ENCODE peak calls at places on chromosomes 6 and 20, in seven cellular contexts. T is IMR-90, K is mesenchymal stem cell, W is mesendoderm, I is H9, O is trophoblast cell, E is H1. Y is an unnamed sample.

GRCh38 chr6:5518936-5519491 is 257.7 kb downstream of the FARS2 start:
- DNase-seq in W (no peak), E (no peak), K (peak), O (no peak), T (no peak), I (no peak), Y (no peak)

GRCh38 chr6:71181565-71181964 is 107.0 kb upstream of the OGFRL1 start:
- DNase-seq in O (peak), K (peak), I (peak), E (peak), T (peak), W (peak), Y (peak)

GRCh38 chr6:118403036-118403435 is 145.1 kb upstream of the PLN start:
- DNase-seq in W (no peak), K (no peak), E (no peak), O (no peak), I (no peak), T (peak), Y (no peak)

GRCh38 chr6:14540276-14540675 is 422.7 kb downstream of the CD83 start:
- DNase-seq in K (no peak), T (peak), O (peak), W (no peak), I (no peak), E (no peak), Y (no peak)

GRCh38 chr20:25507385-25508082 is 77.8 kb downstream of the NINL start:
- DNase-seq in O (no peak), E (no peak), T (no peak), I (no peak), K (no peak), W (no peak), Y (no peak)

GRCh38 chr6:19322691-19323470 is 514.3 kb upstream of the ID4 start:
- DNase-seq in O (no peak), K (no peak), E (no peak), W (no peak), I (no peak), T (no peak), Y (no peak)

GRCh38 chr6:157770946-157771345 is 52.1 kb upstream of the SNX9 start:
- DNase-seq in O (no peak), E (no peak), K (no peak), W (no peak), I (no peak), T (peak), Y (no peak)

GRCh38 chr6:105259912-105260889 is 80.4 kb upstream of the POPDC3 start:
- DNase-seq in E (no peak), K (no peak), T (no peak), O (no peak), I (no peak), W (peak), Y (peak)

GRCh38 chr20:49916146-49917002 is 1.0 kb upstream of the SPATA2 start:
- DNase-seq in E (no peak), O (peak), W (peak), K (peak), T (peak), I (no peak), Y (no peak)

GRCh38 chr6:62283828-62284411 is 2.1 kb downstream of the KHDRBS2 start:
- DNase-seq in W (peak), O (peak), I (no peak), K (peak), T (peak), E (no peak), Y (peak)

GRCh38 chr6:42106663-42107023 is 35.8 kb downstream of the C6orf132 start:
- DNase-seq in W (no peak), E (no peak), O (no peak), T (no peak), I (no peak), K (no peak), Y (no peak)

GRCh38 chr6:16236648-16237199 is 1.7 kb upstream of the GMPR start:
- DNase-seq in T (peak), W (no peak), O (no peak), E (no peak), I (no peak), K (peak), Y (no peak)

GRCh38 chr6:99563056-99563723 is 5.3 kb downstream of the CCNC start:
- DNase-seq in O (peak), K (no peak), E (no peak), W (no peak), I (no peak), T (no peak), Y (no peak)

GRCh38 chr6:130560231-130560630 is 194.4 kb downstream of the TMEM200A start:
- DNase-seq in O (no peak), W (no peak), T (peak), E (no peak), I (no peak), K (peak), Y (no peak)

GRCh38 chr6:133254552-133255228 is 13.5 kb downstream of the EYA4 start:
- DNase-seq in K (peak), I (no peak), W (no peak), O (no peak), E (no peak), T (peak), Y (no peak)

GRCh38 chr6:118668761-118669411 is 17.5 kb upstream of the CEP85L start:
- DNase-seq in O (no peak), K (peak), I (no peak), T (peak), W (peak), E (no peak), Y (no peak)

GRCh38 chr6:160039441-160039840 is 70.6 kb downstream of the IGF2R start:
- DNase-seq in O (no peak), I (no peak), W (no peak), T (no peak), E (no peak), K (no peak), Y (no peak)

GRCh38 chr6:101909376-101909775 is 515.9 kb downstream of the GRIK2 start:
- DNase-seq in I (no peak), W (no peak), K (no peak), E (no peak), O (no peak), T (no peak), Y (no peak)

GRCh38 chr6:150683320-150683719 is 83.6 kb downstream of the PLEKHG1 start:
- DNase-seq in O (no peak), T (no peak), W (no peak), K (no peak), E (no peak), I (no peak), Y (no peak)

GRCh38 chr6:135624402-135625297 is 127.1 kb upstream of the AHI1 start:
- DNase-seq in W (no peak), E (no peak), K (peak), O (no peak), T (peak), I (no peak), Y (no peak)

GRCh38 chr6:7803219-7803618 is 77.3 kb downstream of the BMP6 start:
- DNase-seq in T (no peak), O (no peak), I (no peak), K (no peak), W (no peak), E (no peak), Y (no peak)

GRCh38 chr20:37945034-37945660 is 42.2 kb downstream of the VSTM2L start:
- DNase-seq in K (no peak), T (no peak), I (peak), W (no peak), E (no peak), O (no peak), Y (no peak)

GRCh38 chr20:13865825-13866351 is 81.1 kb downstream of the NDUFAF5 start:
- DNase-seq in I (no peak), W (peak), E (no peak), K (no peak), O (peak), T (no peak), Y (no peak)

GRCh38 chr6:33752139-33753015 is 5.7 kb upstream of the IP6K3 start:
- DNase-seq in E (no peak), I (no peak), K (no peak), O (no peak), W (no peak), T (no peak), Y (no peak)

GRCh38 chr6:148890091-148890490 is 143.3 kb downstream of the UST start:
- DNase-seq in K (no peak), I (no peak), W (no peak), E (no peak), T (no peak), O (no peak), Y (no peak)

GRCh38 chr20:50085481-50086365 is 27.2 kb downstream of the UBE2V1 start:
- DNase-seq in W (peak), T (peak), K (peak), I (peak), O (peak), E (no peak), Y (peak)

GRCh38 chr6:11039040-11039439 is 5.1 kb downstream of the ELOVL2 start:
- DNase-seq in I (no peak), T (no peak), W (no peak), O (no peak), K (peak), E (no peak), Y (no peak)

GRCh38 chr6:169371344-169372144 is 117.9 kb upstream of the THBS2 start:
- DNase-seq in I (peak), W (peak), O (peak), E (no peak), K (peak), T (peak), Y (peak)

GRCh38 chr6:38404355-38404754 is 235.4 kb downstream of the BTBD9 start:
- DNase-seq in E (no peak), O (no peak), I (no peak), K (no peak), W (no peak), T (no peak), Y (no peak)

GRCh38 chr20:11716239-11716944 is 201.3 kb upstream of the BTBD3 start:
- DNase-seq in T (peak), W (peak), K (peak), I (peak), O (peak), E (peak), Y (no peak)

GRCh38 chr6:168150551-168151444 is 71.8 kb upstream of the FRMD1 start:
- DNase-seq in K (no peak), T (no peak), O (no peak), I (peak), E (no peak), W (peak), Y (no peak)

GRCh38 chr6:46421239-46421638 is 70.0 kb downstream of the RCAN2 start:
- DNase-seq in T (no peak), I (no peak), K (peak), W (peak), O (no peak), E (no peak), Y (no peak)

GRCh38 chr6:57104350-57104749 is 14.4 kb downstream of the ZNF451 start:
- DNase-seq in K (no peak), E (no peak), O (no peak), T (no peak), W (no peak), I (no peak), Y (no peak)

GRCh38 chr6:161188547-161189465 is 85.1 kb downstream of the AGPAT4 start:
- DNase-seq in W (no peak), K (no peak), I (no peak), E (no peak), T (no peak), O (no peak), Y (no peak)

GRCh38 chr6:128069180-128069579 is 168.3 kb upstream of the THEMIS start:
- DNase-seq in O (no peak), T (peak), I (no peak), E (no peak), W (no peak), K (no peak), Y (no peak)

GRCh38 chr6:79384845-79385244 is 150.4 kb upstream of the HMGN3 start:
- DNase-seq in E (no peak), I (no peak), W (no peak), T (no peak), O (peak), K (no peak), Y (no peak)

GRCh38 chr6:144151010-144151727 is 852 bp downstream of the STX11 start:
- DNase-seq in O (peak), T (no peak), E (no peak), I (no peak), K (peak), W (peak), Y (no peak)

GRCh38 chr6:5766260-5766659 is 240.5 kb downstream of the NRN1 start:
- DNase-seq in E (no peak), O (no peak), T (no peak), W (peak), K (peak), I (peak), Y (no peak)

GRCh38 chr6:52802806-52803205 is 810 bp downstream of the GSTA1 start:
- DNase-seq in E (no peak), W (no peak), K (no peak), T (no peak), I (no peak), O (no peak), Y (no peak)

GRCh38 chr6:52801188-52801841 is 2.3 kb downstream of the GSTA1 start:
- DNase-seq in K (no peak), E (no peak), T (no peak), W (no peak), I (no peak), O (no peak), Y (no peak)
- H2AK5ac ChIP-seq in K (no peak), E (no peak), T (no peak), W (no peak), I (no peak), O (no peak), Y (no peak)

GRCh38 chr6:111414373-111414772 is 68.6 kb downstream of the REV3L start:
- DNase-seq in E (no peak), I (no peak), W (no peak), O (no peak), K (no peak), T (no peak), Y (no peak)

GRCh38 chr6:111410371-111410770 is 72.6 kb downstream of the REV3L start:
- DNase-seq in W (no peak), T (no peak), E (no peak), O (no peak), I (no peak), K (no peak), Y (no peak)

GRCh38 chr6:111411046-111411445 is 72.0 kb downstream of the REV3L start:
- DNase-seq in K (no peak), T (no peak), O (no peak), W (no peak), I (no peak), E (no peak), Y (no peak)

GRCh38 chr6:111409430-111409829 is 73.6 kb downstream of the REV3L start:
- DNase-seq in W (no peak), T (no peak), E (no peak), O (no peak), K (no peak), I (no peak), Y (no peak)

GRCh38 chr6:111411978-111412574 is 70.9 kb downstream of the REV3L start:
- DNase-seq in W (no peak), O (peak), T (no peak), K (no peak), E (no peak), I (no peak), Y (no peak)
- H3K4me2 ChIP-seq in W (no peak), O (no peak), T (no peak), K (no peak), E (no peak), I (no peak), Y (no peak)

GRCh38 chr6:166433096-166433495 is 50.4 kb upstream of the MPC1 start:
- DNase-seq in I (no peak), K (no peak), W (peak), E (no peak), O (no peak), T (no peak), Y (no peak)
- H2AK5ac ChIP-seq in I (no peak), K (no peak), W (no peak), E (no peak), O (no peak), T (no peak), Y (no peak)

DNA sequence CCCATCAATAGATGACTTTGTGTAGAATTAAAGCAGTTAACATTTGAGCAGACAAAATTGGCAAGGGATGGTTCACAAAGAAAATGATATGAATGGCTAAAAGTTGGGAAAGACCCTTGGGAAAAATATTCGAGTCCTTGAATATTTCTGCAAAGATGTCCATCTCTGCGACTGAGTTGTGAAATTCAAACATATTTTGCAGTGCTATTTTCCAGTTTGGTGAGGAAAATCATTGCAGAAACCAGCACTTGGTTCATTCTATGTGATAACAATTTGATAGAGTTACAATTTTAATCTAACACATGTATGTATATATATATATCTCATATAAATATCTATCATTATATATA is 6.1 kb upstream of the PRELID3B start:
- DNase-seq in K (no peak), T (no peak), O (peak), E (no peak), W (no peak), I (no peak), Y (no peak)
- H3K4me2 ChIP-seq in K (no peak), T (peak), O (no peak), E (no peak), W (no peak), I (no peak), Y (no peak)

GRCh38 chr20:40265872-40266533 is 423.0 kb downstream of the MAFB start:
- DNase-seq in I (no peak), O (peak), T (no peak), W (peak), E (no peak), K (peak), Y (no peak)
- H2AK5ac ChIP-seq in I (no peak), O (no peak), T (no peak), W (no peak), E (no peak), K (no peak), Y (no peak)

DNA sequence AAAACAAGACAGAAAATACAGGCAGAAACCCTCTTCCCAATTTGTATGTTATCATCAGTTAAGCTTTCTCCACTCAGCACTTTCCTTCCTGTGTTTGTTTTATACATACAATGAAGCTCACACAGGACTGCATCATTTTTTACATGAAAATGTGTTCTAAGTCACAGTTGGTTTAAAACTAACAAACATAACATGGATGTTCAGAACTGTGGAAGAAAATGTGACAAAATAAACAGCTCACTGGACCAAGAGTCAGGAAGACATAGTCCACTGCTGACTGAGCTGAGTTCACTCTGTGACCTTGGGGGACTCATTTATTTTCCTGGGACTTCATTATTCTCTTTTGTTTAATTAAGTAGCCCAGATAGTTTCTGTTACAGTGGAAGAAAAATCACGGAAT is 331.5 kb downstream of the SYNE1 start:
- DNase-seq in K (peak), W (no peak), O (no peak), T (peak), E (no peak), I (no peak), Y (no peak)
- H3K4me2 ChIP-seq in K (no peak), W (no peak), O (no peak), T (no peak), E (no peak), I (no peak), Y (no peak)

DNA sequence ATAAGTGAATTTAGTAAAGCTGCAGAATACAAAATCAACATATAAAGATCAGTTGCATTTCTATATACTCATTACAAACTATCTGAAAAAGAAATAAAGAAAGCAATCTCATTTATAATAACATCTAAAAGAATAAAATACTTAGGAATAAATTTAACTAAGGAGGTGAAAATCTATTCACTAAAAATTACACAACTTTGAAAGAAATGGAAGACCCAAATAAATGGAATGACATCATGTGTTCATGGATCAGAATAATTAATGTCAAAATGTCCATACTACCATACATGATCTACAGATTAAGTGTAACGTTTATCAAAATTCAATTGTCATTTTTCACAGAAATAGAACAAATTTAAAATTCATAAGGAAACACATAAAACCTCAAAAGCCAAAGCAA is 194.9 kb downstream of the TINAG start:
- DNase-seq in O (no peak), K (no peak), E (no peak), T (no peak), I (no peak), W (no peak), Y (no peak)
- H2AK5ac ChIP-seq in O (no peak), K (no peak), E (no peak), T (no peak), I (no peak), W (no peak), Y (no peak)

GRCh38 chr6:3261921-3262320 is 3.2 kb downstream of the PSMG4 start:
- DNase-seq in W (no peak), T (no peak), I (no peak), K (no peak), O (no peak), E (no peak), Y (no peak)

GRCh38 chr6:3259491-3259958 is 778 bp downstream of the PSMG4 start:
- DNase-seq in I (peak), E (no peak), W (peak), K (peak), O (peak), T (peak), Y (no peak)

GRCh38 chr6:3261518-3261820 is 2.7 kb downstream of the PSMG4 start:
- DNase-seq in E (no peak), T (no peak), K (no peak), W (no peak), I (no peak), O (no peak), Y (no peak)

GRCh38 chr6:3260296-3260695 is 1.5 kb downstream of the PSMG4 start:
- DNase-seq in T (no peak), W (no peak), O (no peak), I (no peak), K (no peak), E (no peak), Y (no peak)

DNA sequence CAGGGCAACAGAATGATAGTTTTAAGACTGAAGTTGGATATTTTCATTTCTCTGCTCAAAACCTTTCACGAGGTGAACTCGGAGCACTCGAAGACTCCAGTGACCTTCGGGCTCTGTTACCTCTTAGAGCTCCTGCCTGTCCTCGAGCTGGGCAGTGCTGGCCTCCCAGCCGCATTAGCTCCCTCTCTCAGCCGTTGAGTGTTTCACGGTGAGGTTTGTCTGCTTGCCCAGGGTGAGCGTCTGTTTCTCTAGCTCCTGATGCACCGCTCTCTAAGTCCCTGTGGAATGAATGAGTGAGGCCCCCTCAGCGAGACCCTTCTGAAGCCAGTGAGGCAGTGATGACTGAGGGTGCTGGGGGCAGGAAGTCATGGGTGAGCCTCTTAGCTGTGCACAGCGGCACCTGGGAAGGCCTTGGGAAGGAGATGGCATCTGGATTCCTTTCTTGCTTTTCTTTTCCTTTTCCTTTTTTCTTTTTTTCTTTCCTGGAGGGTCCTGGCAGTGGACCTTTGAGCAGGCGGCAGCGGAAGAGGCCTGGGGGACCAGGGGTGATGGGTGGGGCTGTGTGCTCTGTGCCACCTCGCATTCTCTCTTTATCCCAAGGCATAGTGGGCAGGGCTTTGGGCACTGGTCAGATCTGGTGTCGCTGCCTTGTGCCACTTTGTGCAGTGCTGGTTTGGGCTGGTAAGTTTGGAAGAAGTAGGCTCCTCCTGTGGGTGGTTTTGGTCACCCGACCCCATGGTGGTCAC is 2.2 kb downstream of the PSMG4 start:
- DNase-seq in K (no peak), E (no peak), O (no peak), I (no peak), T (no peak), W (no peak), Y (no peak)
- H3K4me2 ChIP-seq in K (no peak), E (peak), O (no peak), I (peak), T (no peak), W (peak), Y (no peak)

GRCh38 chr6:129498556-129498940 is 211.4 kb downstream of the ARHGAP18 start:
- DNase-seq in T (peak), O (peak), W (no peak), K (no peak), E (no peak), I (no peak), Y (no peak)
- H2AK5ac ChIP-seq in T (peak), O (no peak), W (no peak), K (peak), E (no peak), I (no peak), Y (no peak)

GRCh38 chr20:62596486-62596885 is 45.8 kb upstream of the SLCO4A1 start:
- DNase-seq in E (no peak), T (no peak), K (no peak), W (no peak), O (no peak), I (no peak), Y (no peak)
- H3K4me2 ChIP-seq in E (no peak), T (no peak), K (no peak), W (no peak), O (no peak), I (no peak), Y (no peak)